ENCODE peak calls at places on chromosome 12, in seven cellular contexts. One of them, this sample, is unnamed.

GRCh38 chr12:53743277-53744129 is 8.3 kb downstream of the CISTR start:
- DNase-seq in A549: peak; percentile 88
- DNase-seq in H1: no peak
- DNase-seq in HepG2: peak; percentile 56
- DNase-seq in stomach: peak; percentile 61
- DNase-seq in ovary: peak; percentile 71
- DNase-seq in tibial nerve: no peak
- DNase-seq in this sample: no peak

GRCh38 chr12:77120695-77121094 is 55.3 kb upstream of the E2F7 start:
- DNase-seq in H1: no peak
- DNase-seq in A549: no peak
- DNase-seq in stomach: no peak
- DNase-seq in tibial nerve: no peak
- DNase-seq in HepG2: no peak
- DNase-seq in ovary: no peak
- DNase-seq in this sample: no peak

GRCh38 chr12:125161712-125162023 is 96.4 kb downstream of the AACS start:
- DNase-seq in A549: no peak
- DNase-seq in H1: no peak
- DNase-seq in ovary: no peak
- DNase-seq in tibial nerve: no peak
- DNase-seq in HepG2: no peak
- DNase-seq in stomach: no peak
- DNase-seq in this sample: no peak

GRCh38 chr12:59651230-59651920 is 55.5 kb downstream of the SLC16A7 start:
- DNase-seq in tibial nerve: no peak
- DNase-seq in H1: no peak
- DNase-seq in ovary: no peak
- DNase-seq in HepG2: peak; percentile 9
- DNase-seq in A549: no peak
- DNase-seq in stomach: no peak
- DNase-seq in this sample: no peak

GRCh38 chr12:92593734-92594402 is 108.9 kb upstream of the PLEKHG7 start:
- DNase-seq in tibial nerve: no peak
- DNase-seq in stomach: peak; percentile 29
- DNase-seq in A549: peak; percentile 88
- DNase-seq in HepG2: peak; percentile 54
- DNase-seq in H1: no peak
- DNase-seq in ovary: no peak
- DNase-seq in this sample: no peak

GRCh38 chr12:50265770-50266524 is 17.4 kb downstream of the LIMA1 start:
- DNase-seq in HepG2: no peak
- DNase-seq in H1: no peak
- DNase-seq in A549: no peak
- DNase-seq in ovary: no peak
- DNase-seq in tibial nerve: no peak
- DNase-seq in stomach: no peak
- DNase-seq in this sample: no peak

GRCh38 chr12:9856154-9856553 is 13.0 kb downstream of the CLEC2B start:
- DNase-seq in ovary: no peak
- DNase-seq in A549: no peak
- DNase-seq in stomach: no peak
- DNase-seq in HepG2: no peak
- DNase-seq in H1: no peak
- DNase-seq in tibial nerve: no peak
- DNase-seq in this sample: no peak

GRCh38 chr12:2212971-2213869 is 160.4 kb downstream of the CACNA1C start:
- DNase-seq in stomach: no peak
- DNase-seq in A549: no peak
- DNase-seq in ovary: no peak
- DNase-seq in H1: no peak
- DNase-seq in tibial nerve: no peak
- DNase-seq in HepG2: no peak
- DNase-seq in this sample: no peak

GRCh38 chr12:14260011-14260993 is 105.2 kb upstream of the ATF7IP start:
- DNase-seq in ovary: peak; percentile 89
- DNase-seq in A549: no peak
- DNase-seq in HepG2: peak; percentile 56
- DNase-seq in stomach: peak; percentile 89
- DNase-seq in H1: peak; percentile 93
- DNase-seq in tibial nerve: peak; percentile 87
- DNase-seq in this sample: peak; percentile 96

GRCh38 chr12:10031318-10031717 is 836 bp downstream of the CLEC9A start:
- DNase-seq in tibial nerve: no peak
- DNase-seq in stomach: no peak
- DNase-seq in HepG2: no peak
- DNase-seq in H1: no peak
- DNase-seq in ovary: no peak
- DNase-seq in A549: no peak
- DNase-seq in this sample: no peak

GRCh38 chr12:113174461-113175384 is 10.6 kb downstream of the DDX54 start:
- DNase-seq in ovary: peak; percentile 85
- DNase-seq in HepG2: peak; percentile 33
- DNase-seq in H1: no peak
- DNase-seq in A549: peak; percentile 88
- DNase-seq in tibial nerve: peak; percentile 73
- DNase-seq in stomach: peak; percentile 79
- DNase-seq in this sample: no peak

GRCh38 chr12:124921200-124922008 is 7.0 kb upstream of the UBC start:
- DNase-seq in tibial nerve: no peak
- DNase-seq in HepG2: peak; percentile 65
- DNase-seq in H1: no peak
- DNase-seq in ovary: peak; percentile 74
- DNase-seq in A549: no peak
- DNase-seq in stomach: peak; percentile 63
- DNase-seq in this sample: no peak

GRCh38 chr12:51320695-51321320 is 3.2 kb downstream of the BIN2 start:
- DNase-seq in ovary: no peak
- DNase-seq in stomach: no peak
- DNase-seq in HepG2: no peak
- DNase-seq in H1: no peak
- DNase-seq in tibial nerve: no peak
- DNase-seq in A549: no peak
- DNase-seq in this sample: no peak

GRCh38 chr12:121958521-121959240 is 40.3 kb downstream of the CFAP251 start:
- DNase-seq in A549: no peak
- DNase-seq in HepG2: no peak
- DNase-seq in H1: no peak
- DNase-seq in tibial nerve: no peak
- DNase-seq in stomach: no peak
- DNase-seq in ovary: no peak
- DNase-seq in this sample: no peak

GRCh38 chr12:125340791-125341190 is 275.6 kb downstream of the AACS start:
- DNase-seq in HepG2: peak; percentile 3
- DNase-seq in H1: no peak
- DNase-seq in tibial nerve: no peak
- DNase-seq in A549: no peak
- DNase-seq in stomach: no peak
- DNase-seq in ovary: no peak
- DNase-seq in this sample: no peak

GRCh38 chr12:19491863-19492262 is 52.6 kb downstream of the AEBP2 start:
- DNase-seq in ovary: no peak
- DNase-seq in A549: no peak
- DNase-seq in HepG2: no peak
- DNase-seq in stomach: no peak
- DNase-seq in H1: no peak
- DNase-seq in tibial nerve: no peak
- DNase-seq in this sample: no peak

GRCh38 chr12:3792623-3793288 is 39.8 kb upstream of the CRACR2A start:
- DNase-seq in tibial nerve: no peak
- DNase-seq in ovary: no peak
- DNase-seq in H1: no peak
- DNase-seq in stomach: no peak
- DNase-seq in HepG2: peak; percentile 5
- DNase-seq in A549: no peak
- DNase-seq in this sample: no peak

GRCh38 chr12:82647853-82648252 is 38.9 kb upstream of the TMTC2 start:
- DNase-seq in tibial nerve: no peak
- DNase-seq in H1: no peak
- DNase-seq in HepG2: no peak
- DNase-seq in ovary: no peak
- DNase-seq in stomach: no peak
- DNase-seq in A549: no peak
- DNase-seq in this sample: no peak

GRCh38 chr12:10226740-10227139 is 14.1 kb downstream of the GABARAPL1 start:
- DNase-seq in H1: no peak
- DNase-seq in tibial nerve: no peak
- DNase-seq in stomach: no peak
- DNase-seq in HepG2: no peak
- DNase-seq in A549: no peak
- DNase-seq in ovary: no peak
- DNase-seq in this sample: no peak

GRCh38 chr12:115224031-115224430 is 540.1 kb upstream of the TBX3 start:
- DNase-seq in stomach: no peak
- DNase-seq in H1: no peak
- DNase-seq in HepG2: peak; percentile 30
- DNase-seq in A549: no peak
- DNase-seq in tibial nerve: no peak
- DNase-seq in ovary: no peak
- DNase-seq in this sample: no peak

GRCh38 chr12:115223322-115223721 is 539.3 kb upstream of the TBX3 start:
- DNase-seq in HepG2: peak; percentile 14
- DNase-seq in ovary: no peak
- DNase-seq in H1: no peak
- DNase-seq in A549: no peak
- DNase-seq in stomach: no peak
- DNase-seq in tibial nerve: no peak
- DNase-seq in this sample: no peak

GRCh38 chr12:115227137-115227615 is 543.2 kb upstream of the TBX3 start:
- DNase-seq in H1: no peak
- DNase-seq in ovary: no peak
- DNase-seq in stomach: no peak
- DNase-seq in HepG2: peak; percentile 80
- DNase-seq in tibial nerve: no peak
- DNase-seq in A549: peak; percentile 85
- DNase-seq in this sample: no peak

GRCh38 chr12:115225845-115226244 is 541.9 kb upstream of the TBX3 start:
- DNase-seq in H1: no peak
- DNase-seq in A549: no peak
- DNase-seq in ovary: no peak
- DNase-seq in tibial nerve: no peak
- DNase-seq in stomach: no peak
- DNase-seq in HepG2: no peak
- DNase-seq in this sample: no peak

DNA sequence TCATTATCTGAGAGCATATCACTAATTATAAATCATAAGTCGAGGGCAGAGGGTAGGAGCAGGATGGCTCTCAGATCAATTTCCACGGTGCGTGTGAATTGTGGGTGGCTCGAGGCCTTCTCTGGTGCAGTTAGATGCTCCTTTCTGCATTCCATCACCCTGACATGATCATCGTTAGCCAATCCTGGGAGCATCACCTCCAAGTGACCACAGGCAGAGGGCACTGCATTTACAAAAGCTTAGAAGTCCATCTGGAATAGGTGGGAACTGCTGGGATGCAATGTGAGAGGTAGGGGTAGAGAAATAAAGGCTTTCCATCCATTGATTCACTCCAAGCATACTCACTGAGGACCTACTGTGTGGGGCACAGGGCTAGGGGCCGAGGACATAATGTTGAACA is 538.2 kb upstream of the TBX3 start:
- DNase-seq in stomach: no peak
- DNase-seq in ovary: no peak
- DNase-seq in tibial nerve: no peak
- DNase-seq in A549: no peak
- DNase-seq in H1: no peak
- DNase-seq in HepG2: peak; percentile 28
- DNase-seq in this sample: no peak
- TF ChIP-seq EP300 in stomach: no peak
- TF ChIP-seq EP300 in ovary: no peak
- TF ChIP-seq EP300 in tibial nerve: no peak
- TF ChIP-seq EP300 in A549: no peak
- TF ChIP-seq EP300 in H1: no peak
- TF ChIP-seq EP300 in HepG2: no peak
- TF ChIP-seq EP300 in this sample: no peak

GRCh38 chr12:108989381-108989780 is 31.5 kb downstream of the SVOP start:
- DNase-seq in stomach: no peak
- DNase-seq in HepG2: no peak
- DNase-seq in H1: no peak
- DNase-seq in tibial nerve: no peak
- DNase-seq in A549: no peak
- DNase-seq in ovary: no peak
- DNase-seq in this sample: no peak

GRCh38 chr12:108980831-108981618 is 39.8 kb downstream of the SVOP start:
- DNase-seq in tibial nerve: no peak
- DNase-seq in ovary: no peak
- DNase-seq in H1: peak; percentile 10
- DNase-seq in A549: no peak
- DNase-seq in HepG2: no peak
- DNase-seq in stomach: no peak
- DNase-seq in this sample: no peak

GRCh38 chr12:108981835-108982234 is 39.0 kb downstream of the SVOP start:
- DNase-seq in stomach: no peak
- DNase-seq in ovary: no peak
- DNase-seq in A549: no peak
- DNase-seq in tibial nerve: no peak
- DNase-seq in H1: no peak
- DNase-seq in HepG2: no peak
- DNase-seq in this sample: no peak

GRCh38 chr12:108982621-108983219 is 38.1 kb downstream of the SVOP start:
- DNase-seq in A549: no peak
- DNase-seq in ovary: no peak
- DNase-seq in stomach: no peak
- DNase-seq in H1: no peak
- DNase-seq in HepG2: no peak
- DNase-seq in tibial nerve: no peak
- DNase-seq in this sample: no peak

DNA sequence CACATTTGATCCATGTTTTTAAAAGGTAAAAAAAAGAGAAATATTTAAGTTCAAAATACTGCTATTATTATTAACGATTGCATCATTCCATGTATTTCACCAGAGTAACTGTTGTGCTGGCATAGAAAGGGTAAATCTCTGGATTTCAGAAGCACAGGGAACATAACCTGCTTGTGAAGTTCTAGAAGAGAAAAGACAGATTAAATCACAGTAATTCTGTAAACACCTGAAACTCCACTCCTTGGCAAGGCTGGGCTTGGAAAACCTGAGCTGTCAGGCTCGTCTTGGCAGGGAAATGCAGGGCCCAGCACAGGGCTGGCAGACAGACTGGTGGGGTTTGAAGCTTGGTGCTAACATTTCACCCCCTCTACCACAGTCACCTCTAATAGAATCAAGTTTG is 35.1 kb downstream of the SVOP start:
- DNase-seq in H1: no peak
- DNase-seq in stomach: no peak
- DNase-seq in A549: no peak
- DNase-seq in ovary: no peak
- DNase-seq in HepG2: no peak
- DNase-seq in tibial nerve: no peak
- DNase-seq in this sample: no peak
- H3K27ac ChIP-seq in H1: no peak overlapping the region
- H3K27ac ChIP-seq in stomach: no peak overlapping the region
- H3K27ac ChIP-seq in A549: no peak overlapping the region
- H3K27ac ChIP-seq in ovary: no peak overlapping the region
- H3K27ac ChIP-seq in HepG2: no peak overlapping the region
- H3K27ac ChIP-seq in tibial nerve: no peak overlapping the region
- H3K27ac ChIP-seq in this sample: no peak overlapping the region

GRCh38 chr12:31728289-31728916 is 418 bp downstream of the AMN1 start:
- DNase-seq in ovary: no peak
- DNase-seq in stomach: peak; percentile 47
- DNase-seq in tibial nerve: no peak
- DNase-seq in HepG2: no peak
- DNase-seq in A549: peak; percentile 77
- DNase-seq in H1: no peak
- DNase-seq in this sample: no peak
- H3K4me1 ChIP-seq in ovary: peaks cover 8% of the 10 kb centered on the region
- H3K4me1 ChIP-seq in stomach: peaks cover 80% of the 10 kb centered on the region
- H3K4me1 ChIP-seq in tibial nerve: no peaks in the 10 kb centered on the region
- H3K4me1 ChIP-seq in HepG2: peaks cover 66% of the 10 kb centered on the region
- H3K4me1 ChIP-seq in A549: peaks cover 17% of the 10 kb centered on the region
- H3K4me1 ChIP-seq in H1: peaks cover 7% of the 10 kb centered on the region
- H3K4me1 ChIP-seq in this sample: peaks cover 28% of the 10 kb centered on the region

GRCh38 chr12:120229071-120229582 is 28.2 kb upstream of the RPLP0 start:
- DNase-seq in HepG2: peak; percentile 67
- DNase-seq in A549: no peak
- DNase-seq in H1: no peak
- DNase-seq in tibial nerve: no peak
- DNase-seq in stomach: no peak
- DNase-seq in ovary: no peak
- DNase-seq in this sample: no peak
- TF ChIP-seq EP300 in HepG2: peak; percentile 6
- TF ChIP-seq EP300 in A549: no peak
- TF ChIP-seq EP300 in H1: no peak
- TF ChIP-seq EP300 in tibial nerve: no peak
- TF ChIP-seq EP300 in stomach: no peak
- TF ChIP-seq EP300 in ovary: no peak
- TF ChIP-seq EP300 in this sample: no peak

This sample was measured in esophagus muscularis mucosa.